ENCODE peak calls at places on chromosomes 3 and 15, in four cellular contexts. One of them, this sample, is unnamed.

GRCh38 chr3:13379191-13379830 is 40.8 kb downstream of the NUP210 start:
- DNase-seq in GM23338: no peak
- DNase-seq in left ventricle myocardium inferior: no peak
- DNase-seq in right cardiac atrium: peak; percentile 48
- DNase-seq in this sample: no peak

GRCh38 chr15:85094685-85095084 is 113.0 kb downstream of the PDE8A start:
- DNase-seq in GM23338: no peak
- DNase-seq in left ventricle myocardium inferior: no peak
- DNase-seq in right cardiac atrium: no peak
- DNase-seq in this sample: no peak

GRCh38 chr15:56244811-56245576 is 1.3 kb upstream of the RFX7 start:
- DNase-seq in left ventricle myocardium inferior: no peak
- DNase-seq in GM23338: peak; percentile 9
- DNase-seq in right cardiac atrium: peak; percentile 21
- DNase-seq in this sample: peak; percentile 21

GRCh38 chr3:123831420-123831819 is 52.7 kb downstream of the MYLK start:
- DNase-seq in left ventricle myocardium inferior: no peak
- DNase-seq in GM23338: no peak
- DNase-seq in right cardiac atrium: no peak
- DNase-seq in this sample: no peak

GRCh38 chr3:169748670-169749069 is 16.2 kb downstream of the TERC start:
- DNase-seq in right cardiac atrium: no peak
- DNase-seq in GM23338: no peak
- DNase-seq in left ventricle myocardium inferior: no peak
- DNase-seq in this sample: no peak

GRCh38 chr3:60448668-60449067 is 802.6 kb downstream of the FHIT start:
- DNase-seq in GM23338: no peak
- DNase-seq in left ventricle myocardium inferior: no peak
- DNase-seq in right cardiac atrium: no peak
- DNase-seq in this sample: no peak

GRCh38 chr3:83946554-83946953 is 1012.2 kb upstream of the CADM2 start:
- DNase-seq in GM23338: peak; percentile 65
- DNase-seq in right cardiac atrium: no peak
- DNase-seq in left ventricle myocardium inferior: no peak
- DNase-seq in this sample: no peak

GRCh38 chr3:50164481-50164880 is 9.4 kb downstream of the SEMA3F start:
- DNase-seq in right cardiac atrium: no peak
- DNase-seq in left ventricle myocardium inferior: no peak
- DNase-seq in GM23338: no peak
- DNase-seq in this sample: no peak

GRCh38 chr15:83571820-83572707 is 81.9 kb upstream of the ADAMTSL3 start:
- DNase-seq in GM23338: peak; percentile 76
- DNase-seq in left ventricle myocardium inferior: no peak
- DNase-seq in right cardiac atrium: no peak
- DNase-seq in this sample: no peak

GRCh38 chr15:92541197-92542190 is 114.1 kb downstream of the FAM174B start:
- DNase-seq in GM23338: no peak
- DNase-seq in right cardiac atrium: peak; percentile 54
- DNase-seq in left ventricle myocardium inferior: peak; percentile 24
- DNase-seq in this sample: no peak

GRCh38 chr3:124363451-124363850 is 366.8 kb upstream of the UMPS start:
- DNase-seq in GM23338: no peak
- DNase-seq in right cardiac atrium: no peak
- DNase-seq in left ventricle myocardium inferior: no peak
- DNase-seq in this sample: no peak

GRCh38 chr15:101124731-101125558 is 126.9 kb downstream of the CHSY1 start:
- DNase-seq in right cardiac atrium: no peak
- DNase-seq in left ventricle myocardium inferior: no peak
- DNase-seq in GM23338: no peak
- DNase-seq in this sample: no peak

GRCh38 chr3:72836923-72837322 is 11.3 kb downstream of the SHQ1 start:
- DNase-seq in right cardiac atrium: peak; percentile 75
- DNase-seq in GM23338: no peak
- DNase-seq in left ventricle myocardium inferior: peak; percentile 80
- DNase-seq in this sample: peak; percentile 96

GRCh38 chr15:99015677-99016568 is 8.3 kb upstream of the PGPEP1L start:
- DNase-seq in left ventricle myocardium inferior: no peak
- DNase-seq in GM23338: peak; percentile 57
- DNase-seq in right cardiac atrium: no peak
- DNase-seq in this sample: peak; percentile 57

GRCh38 chr3:49164983-49165720 is 979 bp downstream of the CCDC71 start:
- DNase-seq in left ventricle myocardium inferior: no peak
- DNase-seq in GM23338: peak; percentile 36
- DNase-seq in right cardiac atrium: no peak
- DNase-seq in this sample: no peak

GRCh38 chr15:81294501-81294850 is 29.5 kb downstream of the STARD5 start:
- DNase-seq in right cardiac atrium: no peak
- DNase-seq in left ventricle myocardium inferior: no peak
- DNase-seq in GM23338: peak; percentile 10
- DNase-seq in this sample: no peak

GRCh38 chr3:76147846-76148245 is 362.5 kb upstream of the ZNF717 start:
- DNase-seq in GM23338: no peak
- DNase-seq in right cardiac atrium: no peak
- DNase-seq in left ventricle myocardium inferior: no peak
- DNase-seq in this sample: no peak

GRCh38 chr3:53286727-53287412 is 31.0 kb upstream of the TKT start:
- DNase-seq in GM23338: peak; percentile 73
- DNase-seq in right cardiac atrium: no peak
- DNase-seq in left ventricle myocardium inferior: no peak
- DNase-seq in this sample: peak; percentile 67

GRCh38 chr3:45981321-45982038 is 14.1 kb downstream of the FYCO1 start:
- DNase-seq in right cardiac atrium: no peak
- DNase-seq in left ventricle myocardium inferior: no peak
- DNase-seq in GM23338: no peak
- DNase-seq in this sample: peak; percentile 54

GRCh38 chr3:168956087-168956486 is 707.4 kb downstream of the MECOM start:
- DNase-seq in left ventricle myocardium inferior: no peak
- DNase-seq in GM23338: no peak
- DNase-seq in right cardiac atrium: no peak
- DNase-seq in this sample: peak; percentile 82

GRCh38 chr3:25304916-25305315 is 123.1 kb upstream of the RARB start:
- DNase-seq in left ventricle myocardium inferior: no peak
- DNase-seq in GM23338: peak; percentile 5
- DNase-seq in right cardiac atrium: no peak
- DNase-seq in this sample: no peak

GRCh38 chr3:72888546-72889309 is 882 bp downstream of the GXYLT2 start:
- DNase-seq in right cardiac atrium: peak; percentile 42
- DNase-seq in left ventricle myocardium inferior: no peak
- DNase-seq in GM23338: peak; percentile 70
- DNase-seq in this sample: peak; percentile 26

GRCh38 chr3:46695177-46695961 is 1.9 kb upstream of the ALS2CL start:
- DNase-seq in right cardiac atrium: peak; percentile 73
- DNase-seq in left ventricle myocardium inferior: peak; percentile 70
- DNase-seq in GM23338: peak; percentile 88
- DNase-seq in this sample: peak; percentile 37

GRCh38 chr3:13548696-13549512 is at the start of gene FBLN2:
- DNase-seq in GM23338: peak; percentile 82
- DNase-seq in right cardiac atrium: peak; percentile 78
- DNase-seq in left ventricle myocardium inferior: peak; percentile 64
- DNase-seq in this sample: peak; percentile 47

GRCh38 chr15:27744651-27745050 is 354.5 kb downstream of the OCA2 start:
- DNase-seq in right cardiac atrium: no peak
- DNase-seq in left ventricle myocardium inferior: no peak
- DNase-seq in GM23338: no peak
- DNase-seq in this sample: no peak

GRCh38 chr15:58329781-58330467 is 101.9 kb upstream of the LIPC start:
- DNase-seq in GM23338: no peak
- DNase-seq in left ventricle myocardium inferior: no peak
- DNase-seq in right cardiac atrium: peak; percentile 37
- DNase-seq in this sample: peak; percentile 32

GRCh38 chr3:169886671-169887070 is 16.9 kb upstream of the LRRC31 start:
- DNase-seq in left ventricle myocardium inferior: peak; percentile 77
- DNase-seq in right cardiac atrium: peak; percentile 84
- DNase-seq in GM23338: peak; percentile 22
- DNase-seq in this sample: peak; percentile 97

GRCh38 chr3:127034195-127034989 is 51.5 kb downstream of the PLXNA1 start:
- DNase-seq in right cardiac atrium: peak; percentile 14
- DNase-seq in GM23338: no peak
- DNase-seq in left ventricle myocardium inferior: no peak
- DNase-seq in this sample: no peak

GRCh38 chr3:186921578-186921977 is 8.7 kb upstream of the ST6GAL1 start:
- DNase-seq in GM23338: no peak
- DNase-seq in left ventricle myocardium inferior: no peak
- DNase-seq in right cardiac atrium: no peak
- DNase-seq in this sample: no peak

GRCh38 chr3:186920301-186920700 is 10.0 kb upstream of the ST6GAL1 start:
- DNase-seq in GM23338: no peak
- DNase-seq in right cardiac atrium: no peak
- DNase-seq in left ventricle myocardium inferior: no peak
- DNase-seq in this sample: no peak

GRCh38 chr3:186923241-186923640 is 7.1 kb upstream of the ST6GAL1 start:
- DNase-seq in GM23338: no peak
- DNase-seq in right cardiac atrium: no peak
- DNase-seq in left ventricle myocardium inferior: no peak
- DNase-seq in this sample: no peak

GRCh38 chr3:186922790-186923189 is 7.5 kb upstream of the ST6GAL1 start:
- DNase-seq in left ventricle myocardium inferior: no peak
- DNase-seq in GM23338: no peak
- DNase-seq in right cardiac atrium: no peak
- DNase-seq in this sample: no peak

GRCh38 chr3:186922224-186922623 is 8.1 kb upstream of the ST6GAL1 start:
- DNase-seq in GM23338: no peak
- DNase-seq in right cardiac atrium: no peak
- DNase-seq in left ventricle myocardium inferior: no peak
- DNase-seq in this sample: no peak
- H3K27ac ChIP-seq in GM23338: no peak overlapping the region
- H3K27ac ChIP-seq in right cardiac atrium: no peak overlapping the region
- H3K27ac ChIP-seq in left ventricle myocardium inferior: no peak overlapping the region
- H3K27ac ChIP-seq in this sample: no peak overlapping the region

DNA sequence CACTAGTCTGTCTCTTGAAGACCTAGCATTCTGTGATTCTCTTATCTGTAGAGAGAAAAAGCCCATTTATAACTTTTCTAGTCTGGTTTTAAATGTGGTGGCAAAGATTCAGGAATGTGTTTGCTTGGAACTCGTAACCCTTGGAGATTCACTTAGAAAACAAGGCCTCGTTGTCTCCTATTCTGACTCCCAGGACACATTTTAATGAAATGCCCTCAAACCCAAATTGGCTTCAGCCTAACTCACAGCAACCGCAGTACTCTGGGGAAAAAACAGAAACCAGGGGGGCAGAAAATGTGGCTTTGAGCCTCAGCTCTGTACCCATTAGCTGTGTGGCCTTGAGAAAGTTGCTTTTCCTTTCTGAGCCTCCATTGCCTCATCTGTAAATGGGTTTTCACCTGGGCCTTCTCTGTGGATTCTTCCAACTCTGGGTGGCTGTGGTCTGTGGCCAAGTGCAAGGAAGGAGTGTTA is 36.5 kb downstream of the RPLP1 start:
- DNase-seq in GM23338: no peak
- DNase-seq in left ventricle myocardium inferior: no peak
- DNase-seq in right cardiac atrium: no peak
- DNase-seq in this sample: no peak
- H3K27me3 ChIP-seq in GM23338: no peaks in the 10 kb centered on the region
- H3K27me3 ChIP-seq in left ventricle myocardium inferior: no peaks in the 10 kb centered on the region
- H3K27me3 ChIP-seq in right cardiac atrium: no peaks in the 10 kb centered on the region
- H3K27me3 ChIP-seq in this sample: no peaks in the 10 kb centered on the region

GRCh38 chr3:173399001-173399400 is 1.5 kb downstream of the NLGN1 start:
- DNase-seq in right cardiac atrium: no peak
- DNase-seq in left ventricle myocardium inferior: no peak
- DNase-seq in GM23338: no peak
- DNase-seq in this sample: no peak

GRCh38 chr3:173396191-173397041 is 1.1 kb upstream of the NLGN1 start:
- DNase-seq in GM23338: peak; percentile 64
- DNase-seq in left ventricle myocardium inferior: no peak
- DNase-seq in right cardiac atrium: no peak
- DNase-seq in this sample: peak; percentile 23

GRCh38 chr3:173395412-173396181 is 1.9 kb upstream of the NLGN1 start:
- DNase-seq in GM23338: peak; percentile 94
- DNase-seq in right cardiac atrium: peak; percentile 90
- DNase-seq in left ventricle myocardium inferior: peak; percentile 87
- DNase-seq in this sample: peak; percentile 87

GRCh38 chr3:173398111-173398479 is 551 bp downstream of the NLGN1 start:
- DNase-seq in left ventricle myocardium inferior: no peak
- DNase-seq in GM23338: peak; percentile 59
- DNase-seq in right cardiac atrium: no peak
- DNase-seq in this sample: no peak

GRCh38 chr3:173397161-173398110 is at the start of gene NLGN1:
- DNase-seq in right cardiac atrium: peak; percentile 78
- DNase-seq in GM23338: peak; percentile 82
- DNase-seq in left ventricle myocardium inferior: peak; percentile 72
- DNase-seq in this sample: peak; percentile 76
- H3K27ac ChIP-seq in right cardiac atrium: peak within 1 kb of the TSS; percentile 79
- H3K27ac ChIP-seq in GM23338: no peak within 1 kb of the TSS
- H3K27ac ChIP-seq in left ventricle myocardium inferior: peak within 1 kb of the TSS; percentile 95
- H3K27ac ChIP-seq in this sample: peak within 1 kb of the TSS; percentile 57

GRCh38 chr15:96360581-96361308 is 30.2 kb downstream of the NR2F2 start:
- DNase-seq in right cardiac atrium: no peak
- DNase-seq in left ventricle myocardium inferior: no peak
- DNase-seq in GM23338: peak; percentile 84
- DNase-seq in this sample: no peak

GRCh38 chr15:96362001-96362758 is 31.7 kb downstream of the NR2F2 start:
- DNase-seq in left ventricle myocardium inferior: no peak
- DNase-seq in GM23338: peak; percentile 29
- DNase-seq in right cardiac atrium: no peak
- DNase-seq in this sample: no peak

GRCh38 chr15:96362759-96363678 is 32.5 kb downstream of the NR2F2 start:
- DNase-seq in right cardiac atrium: no peak
- DNase-seq in GM23338: peak; percentile 83
- DNase-seq in left ventricle myocardium inferior: no peak
- DNase-seq in this sample: no peak

GRCh38 chr15:96359772-96360498 is 29.4 kb downstream of the NR2F2 start:
- DNase-seq in right cardiac atrium: peak; percentile 50
- DNase-seq in GM23338: peak; percentile 69
- DNase-seq in left ventricle myocardium inferior: no peak
- DNase-seq in this sample: no peak

GRCh38 chr15:96361309-96362000 is 31.0 kb downstream of the NR2F2 start:
- DNase-seq in right cardiac atrium: no peak
- DNase-seq in left ventricle myocardium inferior: no peak
- DNase-seq in GM23338: peak; percentile 45
- DNase-seq in this sample: no peak
- H3K27me3 ChIP-seq in right cardiac atrium: no peaks in the 10 kb centered on the region
- H3K27me3 ChIP-seq in left ventricle myocardium inferior: peaks cover 96% of the 10 kb centered on the region
- H3K27me3 ChIP-seq in GM23338: peaks cover 100% of the 10 kb centered on the region
- H3K27me3 ChIP-seq in this sample: peaks cover 58% of the 10 kb centered on the region

This sample was measured in thyroid gland.